ENCODE peak calls at places on chromosomes 16 and 17, in ten cellular contexts. S is hepatocyte, G is trophoblast cell, V is uterus, Q is adrenal gland, T is iPS DF 6.9, M is cardiac muscle cell, L is ovary, W is heart right ventricle, R is H1. A is an unnamed sample.
A peak's percentile ranks its signal among the peaks of the same experiment; 100 is the strongest.

GRCh38 chr17:45824475-45824874 is 20.2 kb upstream of the SPPL2C start:
- DNase-seq in S (no peak), G (no peak), V (no peak), Q (no peak), T (no peak), M (no peak), L (no peak), W (no peak), R (no peak), A (no peak)

GRCh38 chr17:47731396-47731795 is 1.6 kb upstream of the TBX21 start:
- DNase-seq in S (no peak), G (no peak), V (no peak), Q (no peak), T (no peak), M (no peak), L (no peak), W (no peak), R (no peak), A (no peak)

GRCh38 chr17:69084911-69085310 is 24.2 kb upstream of the ABCA9 start:
- DNase-seq in S (peak; percentile 61), G (peak; percentile 27), V (no peak), Q (no peak), T (peak; percentile 57), M (no peak), L (no peak), W (no peak), R (peak; percentile 70), A (no peak)

GRCh38 chr17:10683853-10684252 is 13.5 kb downstream of the SCO1 start:
- DNase-seq in S (no peak), G (no peak), V (no peak), Q (no peak), T (no peak), M (peak; percentile 55), L (no peak), W (no peak), R (no peak), A (no peak)

GRCh38 chr16:1762879-1763520 is 8.3 kb downstream of the NME3 start:
- DNase-seq in S (no peak), G (no peak), V (no peak), Q (no peak), T (no peak), M (no peak), L (peak; percentile 41), W (no peak), R (no peak), A (no peak)

GRCh38 chr16:57536306-57537193 is at the start of gene CCDC102A:
- DNase-seq in S (peak; percentile 69), G (no peak), V (no peak), Q (peak; percentile 45), T (no peak), M (peak; percentile 28), L (no peak), W (peak; percentile 23), R (no peak), A (no peak)

GRCh38 chr17:60330731-60331130 is 61.2 kb downstream of the USP32 start:
- DNase-seq in S (no peak), G (no peak), V (no peak), Q (no peak), T (no peak), M (peak; percentile 66), L (no peak), W (no peak), R (no peak), A (no peak)

GRCh38 chr17:60249517-60249826 is 99.7 kb downstream of the CA4 start:
- DNase-seq in S (no peak), G (no peak), V (no peak), Q (no peak), T (no peak), M (peak; percentile 40), L (no peak), W (no peak), R (no peak), A (no peak)

GRCh38 chr17:82588266-82589175 is 59.7 kb downstream of the WDR45B start:
- DNase-seq in S (no peak), G (no peak), V (no peak), Q (no peak), T (no peak), M (no peak), L (no peak), W (no peak), R (no peak), A (no peak)

GRCh38 chr17:82590216-82590615 is 58.0 kb downstream of the WDR45B start:
- DNase-seq in S (no peak), G (no peak), V (no peak), Q (no peak), T (no peak), M (no peak), L (no peak), W (no peak), R (no peak), A (no peak)

GRCh38 chr17:82586576-82587233 is 61.5 kb downstream of the WDR45B start:
- DNase-seq in S (no peak), G (no peak), V (no peak), Q (no peak), T (no peak), M (no peak), L (no peak), W (no peak), R (no peak), A (no peak)

GRCh38 chr17:82589851-82590180 is 58.4 kb downstream of the WDR45B start:
- DNase-seq in S (no peak), G (no peak), V (no peak), Q (no peak), T (no peak), M (no peak), L (no peak), W (no peak), R (no peak), A (no peak)

DNA sequence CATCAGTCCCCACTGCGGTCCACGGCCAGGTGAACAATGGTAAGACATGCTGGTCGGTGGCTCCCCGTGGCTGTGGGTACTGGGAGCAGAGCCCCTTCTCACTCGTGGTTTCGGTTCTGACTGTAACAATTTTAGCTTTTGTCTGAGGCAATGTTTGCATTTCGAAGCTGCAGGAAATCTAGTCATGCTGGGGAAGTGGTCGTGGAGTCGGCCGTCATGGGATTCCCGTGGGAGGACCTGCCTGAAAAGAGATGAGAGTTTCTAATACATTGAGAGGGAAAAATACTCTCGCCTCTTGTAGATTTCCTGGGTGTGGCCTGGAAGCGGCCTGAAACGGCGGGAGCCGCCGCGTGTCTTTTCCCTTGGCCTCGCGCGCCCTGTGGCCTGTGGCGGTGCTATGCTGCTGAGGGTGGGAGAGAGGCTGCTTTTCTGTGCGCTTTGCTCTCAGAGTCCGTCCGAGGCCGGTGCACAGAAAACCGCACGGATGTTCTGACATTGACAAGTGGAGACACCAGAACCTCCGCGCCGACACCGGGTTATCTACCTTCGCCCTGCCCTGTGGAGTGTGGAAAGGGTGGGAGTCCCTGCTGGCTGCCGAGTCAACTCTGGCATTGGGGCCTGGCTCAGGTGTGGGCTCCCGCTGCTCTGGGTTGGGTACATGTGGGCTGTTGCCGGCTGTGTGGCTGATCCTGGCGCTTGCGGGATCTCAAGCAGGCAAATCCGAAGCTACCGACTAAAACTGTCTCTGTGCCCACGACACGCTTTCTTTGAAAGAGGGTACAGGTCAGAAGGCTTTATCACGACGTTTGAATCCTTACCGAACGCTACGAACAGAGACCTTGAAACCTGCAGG is 60.8 kb downstream of the WDR45B start:
- DNase-seq in S (no peak), G (no peak), V (no peak), Q (no peak), T (no peak), M (no peak), L (no peak), W (no peak), R (no peak), A (no peak)
- H3K4me3 ChIP-seq in S (no peak overlapping the region), G (no peak overlapping the region), V (no peak overlapping the region), Q (no peak overlapping the region), T (no peak overlapping the region), M (no peak overlapping the region), L (no peak overlapping the region), W (no peak overlapping the region), R (no peak overlapping the region), A (no peak overlapping the region)

DNA sequence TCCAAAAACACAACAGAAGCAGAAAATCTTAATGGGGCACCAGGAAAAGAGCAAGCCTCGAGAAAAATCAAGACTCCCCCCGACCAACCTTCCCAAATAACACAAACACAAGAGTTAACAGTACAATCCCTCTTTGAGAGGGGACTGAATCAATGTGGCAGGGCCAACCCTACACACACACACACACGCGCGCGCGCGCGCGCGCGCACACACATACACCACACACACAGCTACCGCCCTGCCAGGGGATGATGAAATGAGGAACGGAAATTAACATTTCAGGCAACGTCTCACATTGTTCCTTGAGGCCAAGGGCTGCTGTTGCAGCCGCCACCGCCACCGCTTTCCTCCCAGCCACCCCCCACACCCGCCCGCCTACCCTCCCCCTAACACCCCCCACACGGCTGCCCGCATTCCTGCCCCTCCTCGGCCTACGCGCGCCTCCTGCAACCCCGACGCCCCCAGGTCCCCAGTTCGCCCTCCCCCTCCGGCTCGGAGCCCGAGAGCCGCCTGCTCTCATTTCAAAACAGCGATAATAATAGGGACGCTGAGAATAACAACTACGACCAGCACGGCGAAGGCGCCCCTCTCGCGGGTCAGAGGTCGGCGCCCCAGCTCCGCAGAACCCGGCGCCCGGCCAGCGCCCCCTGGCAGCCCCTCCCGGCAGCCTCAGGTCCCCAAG is 1.2 kb downstream of the ANKRD11 start:
- DNase-seq in S (peak; percentile 92), G (peak; percentile 80), V (peak; percentile 83), Q (peak; percentile 89), T (no peak), M (peak; percentile 98), L (peak; percentile 85), W (peak; percentile 89), R (peak; percentile 59), A (peak; percentile 85)
- H3K4me1 ChIP-seq in S (peaks cover 43% of the 10 kb centered on the region), G (peaks cover 14% of the 10 kb centered on the region), V (no peaks in the 10 kb centered on the region), Q (peaks cover 60% of the 10 kb centered on the region), T (peaks cover 4% of the 10 kb centered on the region), M (peaks cover 33% of the 10 kb centered on the region), L (peaks cover 23% of the 10 kb centered on the region), W (peaks cover 20% of the 10 kb centered on the region), R (peaks cover 13% of the 10 kb centered on the region), A (peaks cover 6% of the 10 kb centered on the region)

DNA sequence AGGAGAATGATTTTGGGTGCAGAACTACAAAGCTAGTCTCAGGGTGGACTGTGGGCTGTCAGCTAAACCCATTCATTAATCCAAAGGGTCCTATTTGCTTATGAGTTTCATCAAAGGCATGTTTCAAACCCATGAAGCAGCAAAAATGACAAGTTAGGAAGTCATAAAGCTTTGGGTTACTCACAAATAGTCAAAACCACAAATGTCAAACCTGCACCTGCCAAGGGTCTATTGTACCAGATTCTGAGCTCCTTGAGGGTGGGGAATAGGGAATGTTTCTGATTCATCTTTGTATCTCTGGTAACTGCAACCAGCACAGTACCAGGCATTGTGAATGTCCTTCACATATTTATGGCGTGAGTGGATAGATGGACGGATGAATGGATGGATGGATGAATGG is 317.7 kb downstream of the MAF start:
- DNase-seq in S (no peak), G (no peak), V (no peak), Q (no peak), T (no peak), M (no peak), L (no peak), W (no peak), R (no peak), A (no peak)
- H3K4me3 ChIP-seq in S (no peak overlapping the region), G (no peak overlapping the region), V (no peak overlapping the region), Q (no peak overlapping the region), T (no peak overlapping the region), M (no peak overlapping the region), L (no peak overlapping the region), W (no peak overlapping the region), R (no peak overlapping the region), A (no peak overlapping the region)

DNA sequence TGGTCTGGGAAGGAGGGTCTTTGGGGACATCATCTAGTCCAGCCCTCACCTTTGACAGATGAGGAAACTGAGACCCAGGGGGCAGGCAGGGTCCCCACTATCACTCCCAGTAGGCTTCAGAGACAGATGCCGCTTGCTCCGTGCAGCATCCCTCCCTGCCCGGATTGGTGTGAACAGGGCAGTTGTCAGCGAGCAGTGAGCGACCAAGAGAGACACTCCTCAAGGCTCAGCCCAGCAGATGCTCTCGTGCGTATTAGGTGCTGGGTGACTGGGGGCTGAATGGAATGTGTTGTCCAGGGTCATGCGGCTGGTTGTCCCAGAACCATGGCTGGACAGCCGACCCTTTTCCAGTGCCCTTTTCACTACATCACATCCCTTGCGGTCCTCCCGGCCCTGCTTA is 49.0 kb downstream of the MPRIP start:
- DNase-seq in S (no peak), G (no peak), V (no peak), Q (no peak), T (no peak), M (no peak), L (no peak), W (no peak), R (no peak), A (peak; percentile 18)
- H3K4me1 ChIP-seq in S (peaks cover 28% of the 10 kb centered on the region), G (peaks cover 9% of the 10 kb centered on the region), V (peaks cover 4% of the 10 kb centered on the region), Q (peaks cover 37% of the 10 kb centered on the region), T (peaks cover 11% of the 10 kb centered on the region), M (peaks cover 14% of the 10 kb centered on the region), L (peaks cover 31% of the 10 kb centered on the region), W (peaks cover 30% of the 10 kb centered on the region), R (peaks cover 17% of the 10 kb centered on the region), A (peaks cover 39% of the 10 kb centered on the region)